ENCODE peak calls at places on chromosomes 2 and 18, in ten cellular contexts. Q is neural progenitor cell; Y is RWPE1; V is CD8-positive, alpha-beta T cell; T is ovary; W is C1 segment of cervical spinal cord; L is activated CD8-positive, alpha-beta memory T cell treated with anti-CD3 and anti-CD28 coated beads, Interleukin-2, amount 50 U/mL, for 4 hours; P is HFFc6; K is aorta; J is H4. F is an unnamed sample.

GRCh38 chr2:14996306-14997014 is 363.9 kb downstream of the LRATD1 start:
- DNase-seq in Q (no peak), Y (no peak), V (no peak), T (no peak), W (no peak), L (no peak), P (no peak), K (no peak), J (no peak), F (no peak)

GRCh38 chr2:38076710-38077430 is 919 bp upstream of the CYP1B1 start:
- DNase-seq in Q (peak; percentile 82), Y (peak; percentile 60), V (no peak), T (peak; percentile 66), W (no peak), L (no peak), P (peak; percentile 56), K (peak; percentile 92), J (peak; percentile 75), F (peak; percentile 63)

GRCh38 chr2:191869178-191869577 is 22.3 kb upstream of the CAVIN2 start:
- DNase-seq in Q (peak; percentile 86), Y (no peak), V (no peak), T (no peak), W (no peak), L (no peak), P (peak; percentile 33), K (no peak), J (no peak), F (no peak)

GRCh38 chr2:232076736-232077135 is 115.2 kb downstream of the DIS3L2 start:
- DNase-seq in Q (no peak), Y (no peak), V (no peak), T (no peak), W (no peak), L (no peak), P (no peak), K (no peak), J (no peak), F (no peak)

GRCh38 chr2:102005989-102006885 is 14.5 kb downstream of the IL1R2 start:
- DNase-seq in Q (peak; percentile 76), Y (peak; percentile 36), V (no peak), T (no peak), W (no peak), L (no peak), P (peak; percentile 36), K (no peak), J (peak; percentile 50), F (no peak)

GRCh38 chr18:56377161-56377560 is 261.2 kb downstream of the TXNL1 start:
- DNase-seq in Q (no peak), Y (no peak), V (no peak), T (no peak), W (no peak), L (no peak), P (no peak), K (no peak), J (no peak), F (no peak)

GRCh38 chr2:147297820-147298219 is 547.0 kb upstream of the ACVR2A start:
- DNase-seq in Q (no peak), Y (no peak), V (peak; percentile 19), T (no peak), W (no peak), L (no peak), P (no peak), K (no peak), J (no peak), F (no peak)

GRCh38 chr2:156457523-156458228 is 21.5 kb downstream of the GPD2 start:
- DNase-seq in Q (peak; percentile 6), Y (no peak), V (no peak), T (no peak), W (no peak), L (no peak), P (no peak), K (no peak), J (no peak), F (no peak)

GRCh38 chr2:62307469-62308389 is 111.8 kb downstream of the B3GNT2 start:
- DNase-seq in Q (no peak), Y (no peak), V (no peak), T (no peak), W (no peak), L (no peak), P (no peak), K (no peak), J (no peak), F (no peak)

GRCh38 chr2:215060851-215061541 is 77.4 kb downstream of the ABCA12 start:
- DNase-seq in Q (peak; percentile 19), Y (no peak), V (no peak), T (no peak), W (no peak), L (no peak), P (no peak), K (no peak), J (no peak), F (no peak)

GRCh38 chr2:204452464-204453023 is 92.7 kb upstream of the PARD3B start:
- DNase-seq in Q (peak; percentile 73), Y (peak; percentile 83), V (no peak), T (peak; percentile 17), W (no peak), L (no peak), P (peak; percentile 100), K (no peak), J (peak; percentile 98), F (no peak)

GRCh38 chr2:135052997-135053474 is 944 bp downstream of the RAB3GAP1 start:
- DNase-seq in Q (peak; percentile 4), Y (no peak), V (peak; percentile 24), T (no peak), W (no peak), L (peak; percentile 19), P (no peak), K (no peak), J (no peak), F (peak; percentile 38)

GRCh38 chr2:31383471-31384153 is 30.9 kb downstream of the XDH start:
- DNase-seq in Q (no peak), Y (no peak), V (no peak), T (no peak), W (no peak), L (no peak), P (peak; percentile 24), K (no peak), J (no peak), F (no peak)

GRCh38 chr18:76467371-76468190 is 27.5 kb downstream of the ZNF516 start:
- DNase-seq in Q (peak; percentile 44), Y (no peak), V (no peak), T (no peak), W (no peak), L (no peak), P (no peak), K (no peak), J (no peak), F (no peak)

GRCh38 chr2:61014805-61015204 is 2.7 kb upstream of the PEX13 start:
- DNase-seq in Q (no peak), Y (peak; percentile 24), V (no peak), T (no peak), W (no peak), L (no peak), P (no peak), K (no peak), J (no peak), F (no peak)

GRCh38 chr2:234289789-234290188 is 207.1 kb downstream of the ARL4C start:
- DNase-seq in Q (no peak), Y (peak; percentile 60), V (peak; percentile 27), T (no peak), W (no peak), L (peak; percentile 55), P (peak; percentile 78), K (no peak), J (peak; percentile 59), F (peak; percentile 60)

GRCh38 chr2:240620149-240620731 is 5.0 kb upstream of the GPR35 start:
- DNase-seq in Q (no peak), Y (no peak), V (no peak), T (no peak), W (no peak), L (peak; percentile 16), P (no peak), K (no peak), J (no peak), F (no peak)

GRCh38 chr2:138641277-138641676 is 138.9 kb downstream of the NXPH2 start:
- DNase-seq in Q (no peak), Y (peak; percentile 20), V (no peak), T (no peak), W (no peak), L (no peak), P (no peak), K (no peak), J (no peak), F (no peak)

GRCh38 chr18:58611471-58612131 is 17.3 kb downstream of the ALPK2 start:
- DNase-seq in Q (peak; percentile 92), Y (no peak), V (no peak), T (no peak), W (no peak), L (no peak), P (peak; percentile 25), K (no peak), J (no peak), F (no peak)

GRCh38 chr2:74834806-74835755 is 1.2 kb downstream of the HK2 start:
- DNase-seq in Q (peak; percentile 95), Y (peak; percentile 78), V (peak; percentile 53), T (peak; percentile 69), W (peak; percentile 13), L (peak; percentile 79), P (peak; percentile 25), K (peak; percentile 86), J (peak; percentile 30), F (peak; percentile 69)

GRCh38 chr2:137190411-137191190 is 425.3 kb downstream of the THSD7B start:
- DNase-seq in Q (no peak), Y (no peak), V (no peak), T (no peak), W (no peak), L (no peak), P (peak; percentile 59), K (no peak), J (no peak), F (no peak)

GRCh38 chr18:44135791-44136190 is 544.9 kb upstream of the SETBP1 start:
- DNase-seq in Q (no peak), Y (no peak), V (no peak), T (no peak), W (no peak), L (no peak), P (no peak), K (no peak), J (no peak), F (no peak)

GRCh38 chr2:206113148-206113547 is 27.2 kb upstream of the INO80D start:
- DNase-seq in Q (no peak), Y (no peak), V (no peak), T (no peak), W (no peak), L (no peak), P (no peak), K (no peak), J (no peak), F (no peak)

GRCh38 chr2:146764301-146764700 is 1080.5 kb upstream of the ACVR2A start:
- DNase-seq in Q (no peak), Y (no peak), V (no peak), T (no peak), W (no peak), L (no peak), P (no peak), K (no peak), J (no peak), F (no peak)

GRCh38 chr2:64135421-64135820 is 8.8 kb downstream of the PELI1 start:
- DNase-seq in Q (no peak), Y (no peak), V (no peak), T (no peak), W (no peak), L (no peak), P (no peak), K (no peak), J (no peak), F (no peak)

GRCh38 chr18:74784791-74785190 is 187.1 kb downstream of the ZNF407 start:
- DNase-seq in Q (no peak), Y (no peak), V (no peak), T (no peak), W (no peak), L (no peak), P (no peak), K (no peak), J (no peak), F (no peak)